ENCODE peak calls at places on chromosomes 3 and 15, in six cellular contexts. A is CD4-positive, alpha-beta T cell; W is CD4-positive, CD25-positive, alpha-beta regulatory T cell; G is activated T-cell treated with anti-CD3 and anti-CD28 coated beads, Interleukin-2, amount 50 U/mL, for 72 hours; E is Right ventricle myocardium inferior; D is right cardiac atrium. R is an unnamed sample.

GRCh38 chr15:41367418-41367817 is 34.7 kb downstream of the NUSAP1 start:
- ATAC-seq in W (no peak), D (no peak), A (no peak), G (no peak), E (peak), R (no peak)

GRCh38 chr3:55882006-55882405 is 394.9 kb upstream of the WNT5A start:
- ATAC-seq in E (no peak), D (no peak), W (no peak), G (no peak), A (no peak), R (no peak)

GRCh38 chr3:71006810-71007785 is 576.4 kb downstream of the FOXP1 start:
- ATAC-seq in A (no peak), G (no peak), W (no peak), D (peak), E (peak), R (peak)

GRCh38 chr15:48411971-48412591 is 80.9 kb downstream of the DUT start:
- ATAC-seq in A (no peak), E (peak), G (no peak), D (peak), W (no peak), R (no peak)

GRCh38 chr3:169134194-169134593 is 529.3 kb downstream of the MECOM start:
- ATAC-seq in W (no peak), G (no peak), A (no peak), D (no peak), E (no peak), R (no peak)

GRCh38 chr3:123547881-123548534 is 36.8 kb downstream of the HACD2 start:
- ATAC-seq in A (no peak), D (peak), W (no peak), E (peak), G (no peak), R (no peak)

GRCh38 chr15:41429003-41429890 is 12.4 kb downstream of the RTF1 start:
- ATAC-seq in G (peak), W (peak), D (no peak), E (no peak), A (no peak), R (peak)

GRCh38 chr15:68492855-68493254 is 60.9 kb upstream of the ITGA11 start:
- ATAC-seq in W (no peak), A (no peak), D (peak), E (peak), G (no peak), R (no peak)

GRCh38 chr3:15102256-15102655 is 3.3 kb upstream of the RBSN start:
- ATAC-seq in A (no peak), W (no peak), G (no peak), E (peak), D (peak), R (no peak)

GRCh38 chr3:90062631-90063200 is 955.3 kb downstream of the EPHA3 start:
- ATAC-seq in A (no peak), G (no peak), D (no peak), E (no peak), W (no peak), R (no peak)

GRCh38 chr3:185828755-185829154 is 3.9 kb upstream of the IGF2BP2 start:
- ATAC-seq in D (no peak), E (no peak), W (no peak), A (no peak), G (no peak), R (no peak)

GRCh38 chr3:38643090-38643489 is 6.4 kb downstream of the SCN5A start:
- ATAC-seq in D (no peak), E (no peak), G (no peak), A (no peak), W (no peak), R (no peak)

GRCh38 chr15:66652806-66653205 is 49.2 kb upstream of the SMAD6 start:
- ATAC-seq in A (no peak), G (no peak), W (no peak), D (no peak), E (no peak), R (no peak)

R was measured in stimulated activated memory B cell treated with anti-CD40 and anti-IgM and Interleukin-4, amounts not matched to agents 10 μg/mL and 1 μg/mL and 100 μg/mL, for 72 hours.